ENCODE peak calls at places on chromosomes 3 and 15, in ten cellular contexts. C, Q, D, K, V, F, A, T, S and W are unnamed samples.

GRCh38 chr3:64048631-64049061 is 25.4 kb upstream of the PSMD6 start:
- DNase-seq in C (peak; percentile 22), Q (no peak), D (no peak), K (no peak), V (no peak), F (no peak), A (no peak), T (peak; percentile 57), S (no peak), W (no peak)

GRCh38 chr3:160105902-160106584 is 117.4 kb downstream of the IL12A start:
- DNase-seq in C (no peak), Q (no peak), D (no peak), K (no peak), V (no peak), F (no peak), A (no peak), T (no peak), S (no peak), W (no peak)

GRCh38 chr3:185270956-185271332 is 17.1 kb upstream of the EHHADH start:
- DNase-seq in C (no peak), Q (no peak), D (no peak), K (no peak), V (no peak), F (peak; percentile 60), A (no peak), T (no peak), S (no peak), W (no peak)

GRCh38 chr15:47571241-47571640 is 146.1 kb upstream of the SEMA6D start:
- DNase-seq in C (no peak), Q (no peak), D (no peak), K (no peak), V (no peak), F (no peak), A (no peak), T (no peak), S (no peak), W (no peak)

GRCh38 chr15:39999538-39999937 is 39.4 kb downstream of the SRP14 start:
- DNase-seq in C (no peak), Q (no peak), D (no peak), K (no peak), V (no peak), F (no peak), A (no peak), T (peak; percentile 37), S (no peak), W (no peak)

GRCh38 chr15:33007295-33007855 is 187.1 kb downstream of the FMN1 start:
- DNase-seq in C (peak; percentile 68), Q (no peak), D (peak; percentile 35), K (peak; percentile 5), V (no peak), F (no peak), A (no peak), T (peak; percentile 28), S (no peak), W (no peak)

GRCh38 chr3:146834917-146835316 is 229.8 kb upstream of the PLSCR5 start:
- DNase-seq in C (no peak), Q (no peak), D (no peak), K (no peak), V (no peak), F (no peak), A (no peak), T (peak; percentile 19), S (no peak), W (no peak)

GRCh38 chr3:129838086-129838485 is 55.4 kb downstream of the TMCC1 start:
- DNase-seq in C (peak; percentile 16), Q (no peak), D (no peak), K (no peak), V (no peak), F (no peak), A (no peak), T (no peak), S (no peak), W (no peak)

GRCh38 chr15:25893621-25894020 is 30.5 kb upstream of the ATP10A start:
- DNase-seq in C (no peak), Q (no peak), D (no peak), K (no peak), V (no peak), F (no peak), A (no peak), T (no peak), S (no peak), W (no peak)

GRCh38 chr3:197302033-197302432 is 3.6 kb upstream of the DLG1 start:
- DNase-seq in C (no peak), Q (no peak), D (no peak), K (no peak), V (no peak), F (no peak), A (no peak), T (no peak), S (no peak), W (no peak)

GRCh38 chr3:98779936-98780335 is 16.8 kb downstream of the ST3GAL6 start:
- DNase-seq in C (no peak), Q (no peak), D (no peak), K (no peak), V (no peak), F (no peak), A (no peak), T (peak; percentile 97), S (no peak), W (no peak)

GRCh38 chr3:118480101-118480860 is 554.4 kb downstream of the IGSF11 start:
- DNase-seq in C (peak; percentile 60), Q (no peak), D (no peak), K (no peak), V (no peak), F (no peak), A (no peak), T (no peak), S (no peak), W (no peak)

GRCh38 chr3:123909785-123910184 is 25.7 kb upstream of the MYLK start:
- DNase-seq in C (no peak), Q (no peak), D (no peak), K (no peak), V (no peak), F (no peak), A (no peak), T (no peak), S (no peak), W (no peak)

DNA sequence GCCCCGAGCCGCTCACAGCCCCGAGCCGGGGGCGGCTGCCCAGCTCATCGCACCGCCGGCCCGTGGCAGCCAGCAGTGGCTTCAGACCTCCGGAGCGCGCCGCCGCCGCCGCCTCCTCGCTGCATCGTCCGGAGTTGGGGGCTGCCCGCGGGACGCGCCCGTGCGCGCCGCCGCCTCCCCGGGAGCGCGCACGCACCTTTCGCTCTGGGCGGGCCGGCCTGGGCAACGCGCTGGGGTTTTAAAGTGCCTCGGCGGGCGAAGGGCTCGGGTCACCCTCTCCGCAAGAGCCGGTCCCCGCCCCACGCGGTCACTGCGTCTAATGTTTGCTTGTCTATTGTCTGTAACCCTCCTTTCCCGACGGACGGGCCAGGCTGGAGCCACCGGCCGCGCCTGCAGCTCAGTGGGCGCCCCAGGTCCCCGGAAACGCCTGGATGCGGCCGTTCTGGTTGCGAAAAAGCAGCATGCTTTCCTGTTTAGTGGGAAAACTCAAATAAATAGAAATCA is at the start of gene RYK:
- DNase-seq in C (peak; percentile 85), Q (peak; percentile 86), D (peak; percentile 67), K (peak; percentile 83), V (peak; percentile 84), F (peak; percentile 97), A (peak; percentile 95), T (peak; percentile 77), S (no peak), W (peak; percentile 87)
- TF ChIP-seq CTCF in C (no peak), Q (no peak), D (no peak), K (no peak), V (no peak), F (no peak), A (no peak), T (no peak), S (no peak), W (no peak)

DNA sequence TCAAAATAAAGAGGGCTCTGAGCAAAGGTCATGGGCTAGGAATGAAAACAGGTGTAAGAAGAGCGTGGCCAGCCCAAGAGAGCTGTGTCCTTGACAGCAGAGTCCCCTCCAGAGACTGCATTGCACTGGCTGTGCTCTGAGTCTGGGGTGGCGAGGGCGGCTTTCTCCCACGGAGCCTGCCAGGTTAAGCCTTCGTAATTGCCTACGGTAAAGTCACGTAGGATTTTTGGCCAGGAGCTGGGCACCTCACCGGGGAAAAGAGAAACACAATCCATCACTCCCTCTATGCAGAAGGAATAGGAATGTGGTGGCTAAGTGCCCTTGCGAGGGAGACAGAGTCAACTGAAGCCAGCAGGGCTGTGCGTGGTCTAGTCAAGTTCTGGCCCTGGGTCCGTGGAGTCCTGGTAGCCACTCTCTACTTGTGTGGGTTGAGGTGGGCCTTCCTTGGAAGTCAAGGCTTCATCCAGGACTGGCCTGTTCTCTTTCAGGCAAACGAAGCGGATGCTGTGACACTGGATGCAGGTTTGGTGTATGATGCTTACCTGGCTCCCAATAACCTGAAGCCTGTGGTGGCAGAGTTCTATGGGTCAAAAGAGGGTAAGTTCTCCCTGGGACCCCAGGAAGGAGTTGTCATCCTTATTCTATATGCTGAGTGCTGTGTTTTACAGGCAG is 7.0 kb downstream of the TF start:
- DNase-seq in C (no peak), Q (no peak), D (no peak), K (no peak), V (no peak), F (no peak), A (no peak), T (no peak), S (no peak), W (no peak)
- TF ChIP-seq POLR2AphosphoS5 in C (no peak), Q (no peak), D (no peak), K (no peak), V (no peak), F (no peak), A (no peak), T (no peak), S (no peak), W (no peak)

GRCh38 chr3:194664857-194665256 is 7.1 kb downstream of the LSG1 start:
- DNase-seq in C (no peak), Q (no peak), D (no peak), K (no peak), V (no peak), F (no peak), A (no peak), T (peak; percentile 85), S (no peak), W (no peak)
- TF ChIP-seq CTCF in C (no peak), Q (no peak), D (no peak), K (no peak), V (no peak), F (no peak), A (no peak), T (peak; percentile 15), S (no peak), W (no peak)

DNA sequence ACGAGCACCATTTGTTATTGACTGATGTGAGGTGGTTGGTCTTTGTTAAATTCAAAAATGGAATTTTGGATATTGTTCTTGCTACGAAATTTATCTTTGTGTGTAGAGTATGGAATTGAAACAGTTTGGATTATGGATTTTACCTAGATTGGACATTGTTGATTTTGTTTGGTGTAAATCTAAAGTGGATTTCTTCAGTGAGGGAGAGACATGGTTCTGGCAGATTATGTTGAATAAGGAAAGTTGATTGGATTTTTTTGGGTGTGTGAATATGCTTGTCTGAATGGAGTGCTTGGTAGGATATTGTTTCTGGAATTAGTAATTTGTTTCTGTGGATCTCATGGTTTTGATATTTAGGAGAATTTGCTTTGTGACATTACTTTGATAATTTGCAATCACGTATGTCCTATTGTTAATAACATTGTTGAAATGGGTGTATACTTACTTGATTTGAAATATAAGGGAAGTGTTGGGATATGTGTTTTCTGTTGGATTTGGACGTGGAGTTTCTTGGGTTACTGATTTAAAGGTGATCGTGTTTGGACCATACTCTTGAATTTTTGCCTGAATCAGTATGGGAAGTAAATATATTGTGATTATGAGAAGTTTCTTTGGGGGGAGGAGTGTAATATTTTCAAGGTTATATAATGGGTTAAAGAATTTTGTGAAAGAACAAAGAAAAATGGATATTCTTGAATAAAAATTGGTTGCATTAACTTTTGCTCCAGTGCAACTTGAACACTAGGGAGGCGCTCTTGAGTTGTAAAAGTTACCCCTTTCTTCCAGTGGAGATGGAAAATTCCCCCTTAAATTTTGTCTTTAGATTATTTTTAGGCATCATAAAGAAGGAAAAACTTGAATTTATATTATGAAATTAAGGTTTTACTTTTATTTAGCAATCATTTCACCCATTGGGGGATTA is 875 bp upstream of the CHD2 start:
- DNase-seq in C (peak; percentile 50), Q (no peak), D (peak; percentile 45), K (peak; percentile 67), V (no peak), F (no peak), A (no peak), T (no peak), S (no peak), W (no peak)
- TF ChIP-seq POLR2AphosphoS5 in C (no peak), Q (no peak), D (no peak), K (no peak), V (no peak), F (no peak), A (no peak), T (no peak), S (no peak), W (no peak)